ENCODE peak calls at places on chromosomes 1 and 21, in five cellular contexts. One of them, this sample, is unnamed.

GRCh38 chr1:104132386-104132973 is 382.8 kb downstream of the AMY1C start:
- DNase-seq in activated T-helper 1 cell treated with anti-CD3 and anti-CD28 coated beads, Interleukin-12 subunit alpha, Interleukin-12 subunit beta, Interleukin-2, Interleukin-4 antibody, amounts not matched to agents 30 ng/mL and 10 ng/mL and 1 ng/mL, durations not matched to agents 14 hours and 24 hours and 36 hours: no peak
- DNase-seq in RKO: peak
- DNase-seq in left cardiac atrium: no peak
- DNase-seq in lower lobe of right lung: no peak
- DNase-seq in this sample: no peak

GRCh38 chr1:230427981-230428380 is 1.8 kb upstream of the PGBD5 start:
- DNase-seq in activated T-helper 1 cell treated with anti-CD3 and anti-CD28 coated beads, Interleukin-12 subunit alpha, Interleukin-12 subunit beta, Interleukin-2, Interleukin-4 antibody, amounts not matched to agents 30 ng/mL and 10 ng/mL and 1 ng/mL, durations not matched to agents 14 hours and 24 hours and 36 hours: no peak
- DNase-seq in RKO: no peak
- DNase-seq in left cardiac atrium: no peak
- DNase-seq in lower lobe of right lung: no peak
- DNase-seq in this sample: no peak

GRCh38 chr1:15739745-15740144 is 2.6 kb upstream of the TMEM82 start:
- DNase-seq in activated T-helper 1 cell treated with anti-CD3 and anti-CD28 coated beads, Interleukin-12 subunit alpha, Interleukin-12 subunit beta, Interleukin-2, Interleukin-4 antibody, amounts not matched to agents 30 ng/mL and 10 ng/mL and 1 ng/mL, durations not matched to agents 14 hours and 24 hours and 36 hours: no peak
- DNase-seq in RKO: no peak
- DNase-seq in left cardiac atrium: no peak
- DNase-seq in lower lobe of right lung: no peak
- DNase-seq in this sample: no peak

GRCh38 chr1:91781371-91781825 is 104.6 kb downstream of the TGFBR3 start:
- DNase-seq in activated T-helper 1 cell treated with anti-CD3 and anti-CD28 coated beads, Interleukin-12 subunit alpha, Interleukin-12 subunit beta, Interleukin-2, Interleukin-4 antibody, amounts not matched to agents 30 ng/mL and 10 ng/mL and 1 ng/mL, durations not matched to agents 14 hours and 24 hours and 36 hours: no peak
- DNase-seq in RKO: peak
- DNase-seq in left cardiac atrium: no peak
- DNase-seq in lower lobe of right lung: no peak
- DNase-seq in this sample: no peak

GRCh38 chr1:29381426-29381825 is 145.1 kb downstream of the PTPRU start:
- DNase-seq in activated T-helper 1 cell treated with anti-CD3 and anti-CD28 coated beads, Interleukin-12 subunit alpha, Interleukin-12 subunit beta, Interleukin-2, Interleukin-4 antibody, amounts not matched to agents 30 ng/mL and 10 ng/mL and 1 ng/mL, durations not matched to agents 14 hours and 24 hours and 36 hours: no peak
- DNase-seq in RKO: no peak
- DNase-seq in left cardiac atrium: no peak
- DNase-seq in lower lobe of right lung: no peak
- DNase-seq in this sample: no peak

GRCh38 chr1:248849152-248849551 is 9.7 kb downstream of the ZNF692 start:
- DNase-seq in activated T-helper 1 cell treated with anti-CD3 and anti-CD28 coated beads, Interleukin-12 subunit alpha, Interleukin-12 subunit beta, Interleukin-2, Interleukin-4 antibody, amounts not matched to agents 30 ng/mL and 10 ng/mL and 1 ng/mL, durations not matched to agents 14 hours and 24 hours and 36 hours: no peak
- DNase-seq in RKO: peak
- DNase-seq in left cardiac atrium: no peak
- DNase-seq in lower lobe of right lung: no peak
- DNase-seq in this sample: peak

GRCh38 chr1:152884966-152885624 is 7.0 kb downstream of the SMCP start:
- DNase-seq in activated T-helper 1 cell treated with anti-CD3 and anti-CD28 coated beads, Interleukin-12 subunit alpha, Interleukin-12 subunit beta, Interleukin-2, Interleukin-4 antibody, amounts not matched to agents 30 ng/mL and 10 ng/mL and 1 ng/mL, durations not matched to agents 14 hours and 24 hours and 36 hours: no peak
- DNase-seq in RKO: no peak
- DNase-seq in left cardiac atrium: no peak
- DNase-seq in lower lobe of right lung: no peak
- DNase-seq in this sample: no peak

GRCh38 chr1:116176306-116176789 is 65.1 kb downstream of the MAB21L3 start:
- DNase-seq in activated T-helper 1 cell treated with anti-CD3 and anti-CD28 coated beads, Interleukin-12 subunit alpha, Interleukin-12 subunit beta, Interleukin-2, Interleukin-4 antibody, amounts not matched to agents 30 ng/mL and 10 ng/mL and 1 ng/mL, durations not matched to agents 14 hours and 24 hours and 36 hours: no peak
- DNase-seq in RKO: no peak
- DNase-seq in left cardiac atrium: no peak
- DNase-seq in lower lobe of right lung: no peak
- DNase-seq in this sample: no peak

GRCh38 chr1:37001697-37002096 is 32.6 kb downstream of the GRIK3 start:
- DNase-seq in activated T-helper 1 cell treated with anti-CD3 and anti-CD28 coated beads, Interleukin-12 subunit alpha, Interleukin-12 subunit beta, Interleukin-2, Interleukin-4 antibody, amounts not matched to agents 30 ng/mL and 10 ng/mL and 1 ng/mL, durations not matched to agents 14 hours and 24 hours and 36 hours: no peak
- DNase-seq in RKO: no peak
- DNase-seq in left cardiac atrium: no peak
- DNase-seq in lower lobe of right lung: no peak
- DNase-seq in this sample: no peak

GRCh38 chr21:14982336-14982735 is 82.5 kb downstream of the NRIP1 start:
- DNase-seq in activated T-helper 1 cell treated with anti-CD3 and anti-CD28 coated beads, Interleukin-12 subunit alpha, Interleukin-12 subunit beta, Interleukin-2, Interleukin-4 antibody, amounts not matched to agents 30 ng/mL and 10 ng/mL and 1 ng/mL, durations not matched to agents 14 hours and 24 hours and 36 hours: no peak
- DNase-seq in RKO: no peak
- DNase-seq in left cardiac atrium: no peak
- DNase-seq in lower lobe of right lung: no peak
- DNase-seq in this sample: no peak

GRCh38 chr1:203772836-203773235 is 7.9 kb downstream of the LAX1 start:
- DNase-seq in activated T-helper 1 cell treated with anti-CD3 and anti-CD28 coated beads, Interleukin-12 subunit alpha, Interleukin-12 subunit beta, Interleukin-2, Interleukin-4 antibody, amounts not matched to agents 30 ng/mL and 10 ng/mL and 1 ng/mL, durations not matched to agents 14 hours and 24 hours and 36 hours: no peak
- DNase-seq in RKO: no peak
- DNase-seq in left cardiac atrium: no peak
- DNase-seq in lower lobe of right lung: no peak
- DNase-seq in this sample: no peak

GRCh38 chr21:10425856-10426255 is 95.5 kb upstream of the TPTE start:
- DNase-seq in activated T-helper 1 cell treated with anti-CD3 and anti-CD28 coated beads, Interleukin-12 subunit alpha, Interleukin-12 subunit beta, Interleukin-2, Interleukin-4 antibody, amounts not matched to agents 30 ng/mL and 10 ng/mL and 1 ng/mL, durations not matched to agents 14 hours and 24 hours and 36 hours: no peak
- DNase-seq in RKO: no peak
- DNase-seq in left cardiac atrium: no peak
- DNase-seq in lower lobe of right lung: no peak
- DNase-seq in this sample: no peak

GRCh38 chr1:6960291-6960758 is 175.1 kb downstream of the CAMTA1 start:
- DNase-seq in activated T-helper 1 cell treated with anti-CD3 and anti-CD28 coated beads, Interleukin-12 subunit alpha, Interleukin-12 subunit beta, Interleukin-2, Interleukin-4 antibody, amounts not matched to agents 30 ng/mL and 10 ng/mL and 1 ng/mL, durations not matched to agents 14 hours and 24 hours and 36 hours: no peak
- DNase-seq in RKO: no peak
- DNase-seq in left cardiac atrium: peak
- DNase-seq in lower lobe of right lung: no peak
- DNase-seq in this sample: no peak

GRCh38 chr21:31181089-31181757 is 142.9 kb upstream of the KRTAP19-8 start:
- DNase-seq in activated T-helper 1 cell treated with anti-CD3 and anti-CD28 coated beads, Interleukin-12 subunit alpha, Interleukin-12 subunit beta, Interleukin-2, Interleukin-4 antibody, amounts not matched to agents 30 ng/mL and 10 ng/mL and 1 ng/mL, durations not matched to agents 14 hours and 24 hours and 36 hours: no peak
- DNase-seq in RKO: no peak
- DNase-seq in left cardiac atrium: no peak
- DNase-seq in lower lobe of right lung: no peak
- DNase-seq in this sample: no peak

GRCh38 chr1:26597629-26598039 is 68.1 kb downstream of the RPS6KA1 start:
- DNase-seq in activated T-helper 1 cell treated with anti-CD3 and anti-CD28 coated beads, Interleukin-12 subunit alpha, Interleukin-12 subunit beta, Interleukin-2, Interleukin-4 antibody, amounts not matched to agents 30 ng/mL and 10 ng/mL and 1 ng/mL, durations not matched to agents 14 hours and 24 hours and 36 hours: no peak
- DNase-seq in RKO: peak
- DNase-seq in left cardiac atrium: no peak
- DNase-seq in lower lobe of right lung: no peak
- DNase-seq in this sample: no peak

GRCh38 chr1:36996106-36996505 is 38.2 kb downstream of the GRIK3 start:
- DNase-seq in activated T-helper 1 cell treated with anti-CD3 and anti-CD28 coated beads, Interleukin-12 subunit alpha, Interleukin-12 subunit beta, Interleukin-2, Interleukin-4 antibody, amounts not matched to agents 30 ng/mL and 10 ng/mL and 1 ng/mL, durations not matched to agents 14 hours and 24 hours and 36 hours: no peak
- DNase-seq in RKO: no peak
- DNase-seq in left cardiac atrium: no peak
- DNase-seq in lower lobe of right lung: no peak
- DNase-seq in this sample: no peak

GRCh38 chr1:6858586-6858985 is 73.3 kb downstream of the CAMTA1 start:
- DNase-seq in activated T-helper 1 cell treated with anti-CD3 and anti-CD28 coated beads, Interleukin-12 subunit alpha, Interleukin-12 subunit beta, Interleukin-2, Interleukin-4 antibody, amounts not matched to agents 30 ng/mL and 10 ng/mL and 1 ng/mL, durations not matched to agents 14 hours and 24 hours and 36 hours: no peak
- DNase-seq in RKO: no peak
- DNase-seq in left cardiac atrium: no peak
- DNase-seq in lower lobe of right lung: no peak
- DNase-seq in this sample: no peak

GRCh38 chr1:89451011-89451410 is 73.6 kb upstream of the LRRC8B start:
- DNase-seq in activated T-helper 1 cell treated with anti-CD3 and anti-CD28 coated beads, Interleukin-12 subunit alpha, Interleukin-12 subunit beta, Interleukin-2, Interleukin-4 antibody, amounts not matched to agents 30 ng/mL and 10 ng/mL and 1 ng/mL, durations not matched to agents 14 hours and 24 hours and 36 hours: peak
- DNase-seq in RKO: peak
- DNase-seq in left cardiac atrium: no peak
- DNase-seq in lower lobe of right lung: no peak
- DNase-seq in this sample: no peak

GRCh38 chr1:43858324-43858723 is 75.3 kb upstream of the ARTN start:
- DNase-seq in activated T-helper 1 cell treated with anti-CD3 and anti-CD28 coated beads, Interleukin-12 subunit alpha, Interleukin-12 subunit beta, Interleukin-2, Interleukin-4 antibody, amounts not matched to agents 30 ng/mL and 10 ng/mL and 1 ng/mL, durations not matched to agents 14 hours and 24 hours and 36 hours: no peak
- DNase-seq in RKO: no peak
- DNase-seq in left cardiac atrium: peak
- DNase-seq in lower lobe of right lung: peak
- DNase-seq in this sample: peak

GRCh38 chr1:203797948-203798347 is 2.5 kb downstream of the ZBED6 start:
- DNase-seq in activated T-helper 1 cell treated with anti-CD3 and anti-CD28 coated beads, Interleukin-12 subunit alpha, Interleukin-12 subunit beta, Interleukin-2, Interleukin-4 antibody, amounts not matched to agents 30 ng/mL and 10 ng/mL and 1 ng/mL, durations not matched to agents 14 hours and 24 hours and 36 hours: no peak
- DNase-seq in RKO: no peak
- DNase-seq in left cardiac atrium: no peak
- DNase-seq in lower lobe of right lung: no peak
- DNase-seq in this sample: no peak

GRCh38 chr1:156811171-156811570 is 5.5 kb downstream of the SH2D2A start:
- DNase-seq in activated T-helper 1 cell treated with anti-CD3 and anti-CD28 coated beads, Interleukin-12 subunit alpha, Interleukin-12 subunit beta, Interleukin-2, Interleukin-4 antibody, amounts not matched to agents 30 ng/mL and 10 ng/mL and 1 ng/mL, durations not matched to agents 14 hours and 24 hours and 36 hours: no peak
- DNase-seq in RKO: no peak
- DNase-seq in left cardiac atrium: no peak
- DNase-seq in lower lobe of right lung: no peak
- DNase-seq in this sample: no peak

GRCh38 chr1:200410566-200410878 is 686 bp upstream of the ZNF281 start:
- DNase-seq in activated T-helper 1 cell treated with anti-CD3 and anti-CD28 coated beads, Interleukin-12 subunit alpha, Interleukin-12 subunit beta, Interleukin-2, Interleukin-4 antibody, amounts not matched to agents 30 ng/mL and 10 ng/mL and 1 ng/mL, durations not matched to agents 14 hours and 24 hours and 36 hours: no peak
- DNase-seq in RKO: no peak
- DNase-seq in left cardiac atrium: no peak
- DNase-seq in lower lobe of right lung: no peak
- DNase-seq in this sample: no peak

GRCh38 chr1:201708691-201709090 is 120.3 kb upstream of the IPO9 start:
- DNase-seq in activated T-helper 1 cell treated with anti-CD3 and anti-CD28 coated beads, Interleukin-12 subunit alpha, Interleukin-12 subunit beta, Interleukin-2, Interleukin-4 antibody, amounts not matched to agents 30 ng/mL and 10 ng/mL and 1 ng/mL, durations not matched to agents 14 hours and 24 hours and 36 hours: no peak
- DNase-seq in RKO: no peak
- DNase-seq in left cardiac atrium: no peak
- DNase-seq in lower lobe of right lung: no peak
- DNase-seq in this sample: no peak

GRCh38 chr1:9289724-9290493 is 2.8 kb upstream of the SPSB1 start:
- DNase-seq in activated T-helper 1 cell treated with anti-CD3 and anti-CD28 coated beads, Interleukin-12 subunit alpha, Interleukin-12 subunit beta, Interleukin-2, Interleukin-4 antibody, amounts not matched to agents 30 ng/mL and 10 ng/mL and 1 ng/mL, durations not matched to agents 14 hours and 24 hours and 36 hours: no peak
- DNase-seq in RKO: peak
- DNase-seq in left cardiac atrium: peak
- DNase-seq in lower lobe of right lung: no peak
- DNase-seq in this sample: no peak

GRCh38 chr1:151639466-151639865 is 27.6 kb downstream of the SNX27 start:
- DNase-seq in activated T-helper 1 cell treated with anti-CD3 and anti-CD28 coated beads, Interleukin-12 subunit alpha, Interleukin-12 subunit beta, Interleukin-2, Interleukin-4 antibody, amounts not matched to agents 30 ng/mL and 10 ng/mL and 1 ng/mL, durations not matched to agents 14 hours and 24 hours and 36 hours: no peak
- DNase-seq in RKO: no peak
- DNase-seq in left cardiac atrium: no peak
- DNase-seq in lower lobe of right lung: no peak
- DNase-seq in this sample: no peak

GRCh38 chr1:11483581-11484320 is 4.8 kb downstream of the DISP3 start:
- DNase-seq in activated T-helper 1 cell treated with anti-CD3 and anti-CD28 coated beads, Interleukin-12 subunit alpha, Interleukin-12 subunit beta, Interleukin-2, Interleukin-4 antibody, amounts not matched to agents 30 ng/mL and 10 ng/mL and 1 ng/mL, durations not matched to agents 14 hours and 24 hours and 36 hours: no peak
- DNase-seq in RKO: no peak
- DNase-seq in left cardiac atrium: no peak
- DNase-seq in lower lobe of right lung: no peak
- DNase-seq in this sample: no peak

GRCh38 chr1:2312589-2313301 is 78.6 kb downstream of the MORN1 start:
- DNase-seq in activated T-helper 1 cell treated with anti-CD3 and anti-CD28 coated beads, Interleukin-12 subunit alpha, Interleukin-12 subunit beta, Interleukin-2, Interleukin-4 antibody, amounts not matched to agents 30 ng/mL and 10 ng/mL and 1 ng/mL, durations not matched to agents 14 hours and 24 hours and 36 hours: no peak
- DNase-seq in RKO: no peak
- DNase-seq in left cardiac atrium: no peak
- DNase-seq in lower lobe of right lung: no peak
- DNase-seq in this sample: no peak

GRCh38 chr1:152907686-152908601 is at the start of gene IVL:
- DNase-seq in activated T-helper 1 cell treated with anti-CD3 and anti-CD28 coated beads, Interleukin-12 subunit alpha, Interleukin-12 subunit beta, Interleukin-2, Interleukin-4 antibody, amounts not matched to agents 30 ng/mL and 10 ng/mL and 1 ng/mL, durations not matched to agents 14 hours and 24 hours and 36 hours: no peak
- DNase-seq in RKO: no peak
- DNase-seq in left cardiac atrium: no peak
- DNase-seq in lower lobe of right lung: no peak
- DNase-seq in this sample: no peak

GRCh38 chr21:29117372-29117955 is 13.0 kb upstream of the MAP3K7CL start:
- DNase-seq in activated T-helper 1 cell treated with anti-CD3 and anti-CD28 coated beads, Interleukin-12 subunit alpha, Interleukin-12 subunit beta, Interleukin-2, Interleukin-4 antibody, amounts not matched to agents 30 ng/mL and 10 ng/mL and 1 ng/mL, durations not matched to agents 14 hours and 24 hours and 36 hours: no peak
- DNase-seq in RKO: no peak
- DNase-seq in left cardiac atrium: no peak
- DNase-seq in lower lobe of right lung: no peak
- DNase-seq in this sample: no peak

GRCh38 chr1:54989968-54990810 is 8.5 kb upstream of the BSND start:
- DNase-seq in activated T-helper 1 cell treated with anti-CD3 and anti-CD28 coated beads, Interleukin-12 subunit alpha, Interleukin-12 subunit beta, Interleukin-2, Interleukin-4 antibody, amounts not matched to agents 30 ng/mL and 10 ng/mL and 1 ng/mL, durations not matched to agents 14 hours and 24 hours and 36 hours: no peak
- DNase-seq in RKO: no peak
- DNase-seq in left cardiac atrium: no peak
- DNase-seq in lower lobe of right lung: no peak
- DNase-seq in this sample: no peak

GRCh38 chr1:55302972-55303371 is 87.8 kb upstream of the USP24 start:
- DNase-seq in activated T-helper 1 cell treated with anti-CD3 and anti-CD28 coated beads, Interleukin-12 subunit alpha, Interleukin-12 subunit beta, Interleukin-2, Interleukin-4 antibody, amounts not matched to agents 30 ng/mL and 10 ng/mL and 1 ng/mL, durations not matched to agents 14 hours and 24 hours and 36 hours: no peak
- DNase-seq in RKO: no peak
- DNase-seq in left cardiac atrium: no peak
- DNase-seq in lower lobe of right lung: no peak
- DNase-seq in this sample: no peak

GRCh38 chr1:156677616-156678596 is 699 bp upstream of the NES start:
- DNase-seq in activated T-helper 1 cell treated with anti-CD3 and anti-CD28 coated beads, Interleukin-12 subunit alpha, Interleukin-12 subunit beta, Interleukin-2, Interleukin-4 antibody, amounts not matched to agents 30 ng/mL and 10 ng/mL and 1 ng/mL, durations not matched to agents 14 hours and 24 hours and 36 hours: no peak
- DNase-seq in RKO: peak
- DNase-seq in left cardiac atrium: peak
- DNase-seq in lower lobe of right lung: peak
- DNase-seq in this sample: no peak

GRCh38 chr1:151529211-151529702 is 10.9 kb upstream of the TUFT1 start:
- DNase-seq in activated T-helper 1 cell treated with anti-CD3 and anti-CD28 coated beads, Interleukin-12 subunit alpha, Interleukin-12 subunit beta, Interleukin-2, Interleukin-4 antibody, amounts not matched to agents 30 ng/mL and 10 ng/mL and 1 ng/mL, durations not matched to agents 14 hours and 24 hours and 36 hours: no peak
- DNase-seq in RKO: no peak
- DNase-seq in left cardiac atrium: no peak
- DNase-seq in lower lobe of right lung: no peak
- DNase-seq in this sample: no peak

GRCh38 chr1:8985915-8986813 is 40.1 kb downstream of the SLC2A7 start:
- DNase-seq in activated T-helper 1 cell treated with anti-CD3 and anti-CD28 coated beads, Interleukin-12 subunit alpha, Interleukin-12 subunit beta, Interleukin-2, Interleukin-4 antibody, amounts not matched to agents 30 ng/mL and 10 ng/mL and 1 ng/mL, durations not matched to agents 14 hours and 24 hours and 36 hours: no peak
- DNase-seq in RKO: peak
- DNase-seq in left cardiac atrium: peak
- DNase-seq in lower lobe of right lung: peak
- DNase-seq in this sample: peak

GRCh38 chr1:88985033-88985432 is 7.4 kb downstream of the KYAT3 start:
- DNase-seq in activated T-helper 1 cell treated with anti-CD3 and anti-CD28 coated beads, Interleukin-12 subunit alpha, Interleukin-12 subunit beta, Interleukin-2, Interleukin-4 antibody, amounts not matched to agents 30 ng/mL and 10 ng/mL and 1 ng/mL, durations not matched to agents 14 hours and 24 hours and 36 hours: no peak
- DNase-seq in RKO: peak
- DNase-seq in left cardiac atrium: peak
- DNase-seq in lower lobe of right lung: no peak
- DNase-seq in this sample: no peak

GRCh38 chr21:45822429-45823099 is 159.0 kb upstream of the COL6A1 start:
- DNase-seq in activated T-helper 1 cell treated with anti-CD3 and anti-CD28 coated beads, Interleukin-12 subunit alpha, Interleukin-12 subunit beta, Interleukin-2, Interleukin-4 antibody, amounts not matched to agents 30 ng/mL and 10 ng/mL and 1 ng/mL, durations not matched to agents 14 hours and 24 hours and 36 hours: no peak
- DNase-seq in RKO: no peak
- DNase-seq in left cardiac atrium: no peak
- DNase-seq in lower lobe of right lung: no peak
- DNase-seq in this sample: no peak

GRCh38 chr1:114695430-114696093 is at the start of gene AMPD1:
- DNase-seq in activated T-helper 1 cell treated with anti-CD3 and anti-CD28 coated beads, Interleukin-12 subunit alpha, Interleukin-12 subunit beta, Interleukin-2, Interleukin-4 antibody, amounts not matched to agents 30 ng/mL and 10 ng/mL and 1 ng/mL, durations not matched to agents 14 hours and 24 hours and 36 hours: no peak
- DNase-seq in RKO: peak
- DNase-seq in left cardiac atrium: no peak
- DNase-seq in lower lobe of right lung: no peak
- DNase-seq in this sample: no peak

GRCh38 chr1:30888391-30888790 is 20.2 kb downstream of the SDC3 start:
- DNase-seq in activated T-helper 1 cell treated with anti-CD3 and anti-CD28 coated beads, Interleukin-12 subunit alpha, Interleukin-12 subunit beta, Interleukin-2, Interleukin-4 antibody, amounts not matched to agents 30 ng/mL and 10 ng/mL and 1 ng/mL, durations not matched to agents 14 hours and 24 hours and 36 hours: no peak
- DNase-seq in RKO: no peak
- DNase-seq in left cardiac atrium: peak
- DNase-seq in lower lobe of right lung: no peak
- DNase-seq in this sample: no peak